ENCODE peak calls at places on chromosomes 11 and 22, in four cellular contexts. R, Y, X and F are unnamed samples. For H3K4me1, the result is how much of the 10 kb centered on the place peaks cover.

GRCh38 chr11:27330633-27331270 is 32.3 kb downstream of the CCDC34 start:
- DNase-seq in Y (no peak), X (no peak), R (no peak), F (no peak)

GRCh38 chr11:104830080-104830479 is 68.2 kb downstream of the CASP12 start:
- DNase-seq in R (no peak), X (no peak), Y (no peak), F (no peak)

GRCh38 chr11:59758638-59759037 is 3.5 kb downstream of the STX3 start:
- DNase-seq in Y (no peak), R (no peak), X (no peak), F (no peak)

GRCh38 chr11:61609000-61609969 is 28.4 kb upstream of the SYT7 start:
- DNase-seq in X (no peak), R (peak), Y (no peak), F (no peak)

GRCh38 chr22:50548046-50548912 is 2.6 kb downstream of the KLHDC7B start:
- DNase-seq in X (no peak), R (no peak), Y (no peak), F (no peak)

GRCh38 chr11:95444309-95445202 is 213.6 kb upstream of the SESN3 start:
- DNase-seq in R (no peak), X (no peak), Y (no peak), F (no peak)

GRCh38 chr22:30294066-30294465 is 4.8 kb upstream of the CASTOR1 start:
- DNase-seq in Y (no peak), X (no peak), R (no peak), F (no peak)

GRCh38 chr22:25159028-25159427 is 40.6 kb upstream of the CRYBB3 start:
- DNase-seq in R (no peak), Y (no peak), X (no peak), F (no peak)

GRCh38 chr22:23229646-23230045 is 49.3 kb downstream of the BCR start:
- DNase-seq in Y (no peak), X (no peak), R (no peak), F (no peak)

GRCh38 chr11:119791701-119792151 is 62.7 kb upstream of the NECTIN1 start:
- DNase-seq in R (peak), X (peak), Y (no peak), F (no peak)

GRCh38 chr22:40728731-40729189 is 49.5 kb downstream of the MCHR1 start:
- DNase-seq in X (no peak), R (no peak), Y (no peak), F (no peak)

GRCh38 chr11:20131744-20132666 is 28.3 kb downstream of the DBX1 start:
- DNase-seq in R (peak), X (peak), Y (peak), F (peak)

GRCh38 chr22:24942301-24942700 is 4.2 kb downstream of the LHFPL7 start:
- DNase-seq in R (no peak), Y (no peak), X (no peak), F (no peak)

GRCh38 chr22:38413085-38414008 is 41.7 kb downstream of the KCNJ4 start:
- DNase-seq in X (peak), Y (no peak), R (no peak), F (peak)

GRCh38 chr11:46526489-46527215 is 67.2 kb downstream of the AMBRA1 start:
- DNase-seq in R (no peak), Y (no peak), X (no peak), F (no peak)

GRCh38 chr22:39746600-39747262 is 146.8 kb downstream of the ENTHD1 start:
- DNase-seq in Y (no peak), X (no peak), R (no peak), F (no peak)

GRCh38 chr11:1877211-1878133 is 14.2 kb downstream of the PRR33 start:
- DNase-seq in Y (no peak), X (peak), R (no peak), F (peak)

GRCh38 chr11:11081786-11082185 is 223.9 kb upstream of the ZBED5 start:
- DNase-seq in X (no peak), Y (no peak), R (no peak), F (no peak)

GRCh38 chr11:12006552-12007229 is 1.7 kb downstream of the DKK3 start:
- DNase-seq in R (no peak), X (no peak), Y (no peak), F (no peak)

GRCh38 chr22:49948573-49948957 is 12.0 kb upstream of the PIM3 start:
- DNase-seq in R (no peak), Y (no peak), X (no peak), F (peak)

GRCh38 chr22:40081662-40082061 is 86.9 kb downstream of the FAM83F start:
- DNase-seq in Y (no peak), R (no peak), X (no peak), F (no peak)

GRCh38 chr22:25114369-25115362 is 85.0 kb upstream of the CRYBB3 start:
- DNase-seq in Y (peak), X (no peak), R (peak), F (no peak)

GRCh38 chr11:11389238-11389637 is 36.2 kb upstream of the CSNK2A3 start:
- DNase-seq in X (no peak), R (no peak), Y (no peak), F (no peak)

GRCh38 chr11:79088967-79089366 is 351.9 kb downstream of the TENM4 start:
- DNase-seq in X (no peak), R (peak), Y (no peak), F (no peak)

GRCh38 chr11:13215157-13215556 is 62.4 kb upstream of the BMAL1 start:
- DNase-seq in X (no peak), Y (no peak), R (no peak), F (no peak)

GRCh38 chr22:18970180-18970947 is 34.3 kb upstream of the PRODH start:
- DNase-seq in Y (no peak), X (no peak), R (peak), F (no peak)

GRCh38 chr11:2092956-2093412 is 46.2 kb downstream of the IGF2 start:
- DNase-seq in Y (peak), X (peak), R (no peak), F (peak)

GRCh38 chr11:29171350-29171950 is 845.4 kb downstream of the KCNA4 start:
- DNase-seq in Y (no peak), X (no peak), R (no peak), F (no peak)

GRCh38 chr11:45170484-45170883 is 24.0 kb downstream of the PRDM11 start:
- DNase-seq in X (peak), R (no peak), Y (no peak), F (no peak)

GRCh38 chr11:1567052-1567720 is 4.9 kb downstream of the DUSP8 start:
- DNase-seq in Y (no peak), X (peak), R (no peak), F (no peak)

GRCh38 chr11:115276799-115277198 is 227.4 kb downstream of the CADM1 start:
- DNase-seq in X (no peak), Y (no peak), R (no peak), F (no peak)

GRCh38 chr11:115275045-115275444 is 229.2 kb downstream of the CADM1 start:
- DNase-seq in Y (no peak), R (no peak), X (no peak), F (no peak)

GRCh38 chr11:115276182-115276581 is 228.0 kb downstream of the CADM1 start:
- DNase-seq in R (no peak), Y (no peak), X (no peak), F (no peak)

GRCh38 chr11:115269193-115269592 is 235.0 kb downstream of the CADM1 start:
- DNase-seq in Y (no peak), X (no peak), R (no peak), F (no peak)

DNA sequence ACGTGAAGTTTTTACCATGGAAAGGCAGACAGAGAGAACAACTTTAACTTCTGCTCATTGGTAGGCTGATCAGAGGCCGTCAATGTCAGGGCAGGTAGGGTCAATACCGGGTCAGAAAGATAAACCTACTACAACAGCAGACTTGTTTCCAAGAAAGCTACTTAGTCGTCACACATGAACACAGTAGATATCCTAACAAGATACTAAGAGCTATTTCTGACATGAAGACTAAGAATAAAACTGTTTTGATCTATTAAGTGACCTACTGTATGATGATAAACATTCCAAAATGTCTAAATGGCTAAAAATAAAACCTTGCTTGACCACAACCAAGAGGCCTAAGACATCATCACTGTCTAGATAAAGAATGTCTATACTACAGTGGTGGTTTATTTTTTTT is 231.3 kb downstream of the CADM1 start:
- DNase-seq in X (no peak), R (no peak), Y (no peak), F (no peak)
- H3K4me3 ChIP-seq in X (no peak), R (no peak), Y (no peak), F (no peak)

GRCh38 chr11:65383778-65384177 is 1.3 kb upstream of the SLC25A45 start:
- DNase-seq in Y (no peak), X (no peak), R (no peak), F (no peak)

GRCh38 chr11:65381721-65382035 is 768 bp downstream of the SLC25A45 start:
- DNase-seq in R (no peak), Y (peak), X (no peak), F (no peak)

GRCh38 chr11:65384301-65384889 is 1.9 kb upstream of the SLC25A45 start:
- DNase-seq in X (no peak), R (no peak), Y (peak), F (no peak)

GRCh38 chr11:65382036-65382803 is at the start of gene SLC25A45:
- DNase-seq in R (peak), Y (peak), X (peak), F (peak)

GRCh38 chr11:65382804-65383368 is 440 bp upstream of the SLC25A45 start:
- DNase-seq in X (peak), Y (peak), R (no peak), F (no peak)
- H3K4me1 ChIP-seq in X (half or more), Y (under half), R (under half), F (half or more)

DNA sequence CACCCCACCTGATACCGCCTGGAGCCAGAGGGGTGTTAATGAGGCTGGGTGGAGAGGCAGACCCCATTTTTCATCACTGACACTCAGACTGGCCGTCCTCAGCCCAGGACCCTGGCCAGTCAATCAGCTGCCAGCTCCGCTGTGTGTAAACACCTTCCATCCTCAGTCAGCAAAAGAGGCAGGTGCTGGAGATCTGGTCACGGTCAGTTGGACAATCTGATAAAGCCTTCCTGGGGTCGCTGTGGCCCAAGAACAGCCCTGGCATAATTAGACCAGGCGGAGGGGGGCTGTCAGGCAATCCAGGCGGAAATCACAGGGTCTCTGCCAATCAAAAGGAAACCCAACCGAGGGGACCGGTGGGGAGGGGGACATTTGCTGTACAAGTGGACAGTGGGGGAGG is 73.0 kb downstream of the ABTB2 start:
- DNase-seq in X (no peak), R (peak), Y (no peak), F (no peak)
- H3K27ac ChIP-seq in X (no peak), R (no peak), Y (no peak), F (no peak)

GRCh38 chr11:125401235-125401634 is 94.8 kb downstream of the FEZ1 start:
- DNase-seq in R (no peak), Y (no peak), X (no peak), F (no peak)

GRCh38 chr11:125398994-125399638 is 96.9 kb downstream of the FEZ1 start:
- DNase-seq in Y (no peak), R (no peak), X (no peak), F (no peak)

GRCh38 chr11:125397421-125397820 is 98.6 kb downstream of the FEZ1 start:
- DNase-seq in R (no peak), X (no peak), Y (no peak), F (no peak)

GRCh38 chr11:125401746-125402145 is 94.3 kb downstream of the FEZ1 start:
- DNase-seq in Y (no peak), X (no peak), R (peak), F (no peak)

DNA sequence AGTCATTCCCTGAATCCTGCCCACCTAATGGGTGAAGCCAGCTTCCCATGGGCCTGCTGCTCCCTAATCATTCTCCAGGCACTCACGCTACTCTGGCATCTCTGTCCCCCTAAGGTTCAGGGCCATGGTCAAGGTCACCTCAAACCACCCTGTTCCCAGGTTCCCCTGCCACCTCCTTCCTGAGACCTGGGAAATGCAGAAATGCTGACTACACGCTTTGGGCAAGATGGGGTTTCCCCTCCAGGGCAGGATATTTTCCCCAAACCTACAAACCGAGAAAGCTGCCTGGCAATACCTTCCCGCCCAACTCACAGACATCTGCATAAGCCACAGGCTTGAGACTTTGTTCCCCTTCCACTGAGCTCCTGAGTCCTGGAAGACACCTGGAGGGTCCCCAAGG is 97.6 kb downstream of the FEZ1 start:
- DNase-seq in Y (no peak), X (no peak), R (no peak), F (no peak)
- H3K4me3 ChIP-seq in Y (no peak), X (no peak), R (no peak), F (no peak)

GRCh38 chr11:69051381-69052342 is 2.9 kb downstream of the TPCN2 start:
- DNase-seq in Y (no peak), X (peak), R (no peak), F (no peak)
- H3K4me1 ChIP-seq in Y (under half), X (half or more), R (under half), F (half or more)

DNA sequence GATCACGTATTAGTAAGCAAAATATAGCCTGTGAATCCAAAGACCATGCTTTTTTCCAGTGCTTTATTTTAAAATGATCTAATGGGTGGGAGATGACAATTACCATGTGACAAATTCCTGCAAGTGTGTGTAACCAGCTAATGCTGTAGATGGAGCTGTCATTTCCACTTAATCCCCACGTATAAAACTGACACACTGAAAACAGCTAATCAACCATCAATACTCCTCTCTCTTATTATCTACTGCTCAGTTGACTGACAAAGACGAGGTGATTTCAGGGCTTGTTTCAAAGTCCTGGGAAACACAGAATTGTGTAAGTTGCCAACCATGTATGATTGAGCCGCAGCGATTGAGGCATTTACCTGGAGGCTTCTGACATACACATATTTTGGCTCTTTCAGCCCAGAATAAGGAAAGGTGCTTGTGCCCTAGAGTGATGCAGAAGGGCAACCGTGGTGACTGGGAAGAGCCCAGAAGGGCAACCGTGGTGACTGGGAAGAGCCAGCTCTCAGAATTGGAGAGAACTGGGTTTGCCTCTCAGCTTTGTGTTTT is 9.7 kb downstream of the SLN start:
- DNase-seq in Y (no peak), R (no peak), X (no peak), F (no peak)
- H3K27ac ChIP-seq in Y (no peak), R (no peak), X (no peak), F (no peak)